ENCODE peak calls at places on chromosomes 13 and 19, in eight cellular contexts. N, P, C, X, U, E, G and S are unnamed samples.

GRCh38 chr13:103022328-103022727 is 43.9 kb downstream of the SLC10A2 start:
- DNase-seq in N (no peak), P (no peak), C (no peak), X (no peak), U (peak), E (no peak), G (no peak), S (no peak)

GRCh38 chr13:28753208-28753892 is 34.6 kb upstream of the SLC46A3 start:
- DNase-seq in N (no peak), P (no peak), C (peak), X (no peak), U (peak), E (no peak), G (no peak), S (peak)

GRCh38 chr13:25200783-25201182 is 28.7 kb upstream of the AMER2 start:
- DNase-seq in N (no peak), P (no peak), C (no peak), X (no peak), U (no peak), E (no peak), G (no peak), S (peak)

GRCh38 chr13:40190656-40191100 is 475.8 kb downstream of the FOXO1 start:
- DNase-seq in N (peak), P (peak), C (no peak), X (peak), U (peak), E (peak), G (peak), S (no peak)

GRCh38 chr19:50003810-50004419 is 21.3 kb downstream of the VRK3 start:
- DNase-seq in N (peak), P (peak), C (peak), X (peak), U (no peak), E (peak), G (peak), S (no peak)

GRCh38 chr19:6423499-6424189 is 967 bp downstream of the KHSRP start:
- DNase-seq in N (peak), P (peak), C (no peak), X (peak), U (peak), E (peak), G (peak), S (peak)

GRCh38 chr13:100604909-100605308 is 16.3 kb upstream of the GGACT start:
- DNase-seq in N (no peak), P (no peak), C (no peak), X (no peak), U (no peak), E (no peak), G (no peak), S (no peak)

GRCh38 chr13:106029901-106030300 is 505.6 kb downstream of the EFNB2 start:
- DNase-seq in N (no peak), P (no peak), C (no peak), X (no peak), U (peak), E (no peak), G (no peak), S (no peak)

GRCh38 chr13:114128624-114129522 is 3.5 kb downstream of the RASA3 start:
- DNase-seq in N (peak), P (peak), C (peak), X (peak), U (no peak), E (no peak), G (peak), S (peak)

GRCh38 chr13:47233734-47234133 is 336.9 kb upstream of the HTR2A start:
- DNase-seq in N (no peak), P (no peak), C (no peak), X (no peak), U (no peak), E (no peak), G (no peak), S (no peak)

GRCh38 chr13:24899601-24900000 is 135.6 kb downstream of the RNF17 start:
- DNase-seq in N (no peak), P (no peak), C (no peak), X (no peak), U (no peak), E (no peak), G (no peak), S (no peak)

GRCh38 chr13:27797228-27797624 is 4.9 kb downstream of the GSX1 start:
- DNase-seq in N (no peak), P (no peak), C (no peak), X (peak), U (no peak), E (no peak), G (no peak), S (no peak)

GRCh38 chr13:106440846-106441245 is 94.6 kb downstream of the EFNB2 start:
- DNase-seq in N (no peak), P (no peak), C (no peak), X (no peak), U (no peak), E (no peak), G (no peak), S (no peak)

GRCh38 chr19:6393074-6393981 is at the start of gene GTF2F1:
- DNase-seq in N (peak), P (peak), C (peak), X (peak), U (peak), E (peak), G (peak), S (peak)

GRCh38 chr19:15264061-15264932 is 32.0 kb upstream of the EPHX3 start:
- DNase-seq in N (peak), P (peak), C (peak), X (peak), U (peak), E (peak), G (peak), S (peak)

GRCh38 chr19:41697198-41697855 is 9.3 kb upstream of the CEACAM7 start:
- DNase-seq in N (no peak), P (no peak), C (no peak), X (peak), U (no peak), E (no peak), G (no peak), S (no peak)

GRCh38 chr19:34171539-34171876 is 796 bp upstream of the LSM14A start:
- DNase-seq in N (peak), P (no peak), C (peak), X (peak), U (no peak), E (no peak), G (peak), S (no peak)

GRCh38 chr19:13334801-13335481 is 171.3 kb downstream of the CACNA1A start:
- DNase-seq in N (peak), P (no peak), C (no peak), X (no peak), U (no peak), E (no peak), G (no peak), S (peak)

GRCh38 chr19:18292810-18293641 is 11.6 kb upstream of the JUND start:
- DNase-seq in N (peak), P (peak), C (no peak), X (peak), U (no peak), E (peak), G (peak), S (peak)

GRCh38 chr19:47406711-47407416 is 12.5 kb downstream of the MEIS3 start:
- DNase-seq in N (no peak), P (no peak), C (no peak), X (no peak), U (no peak), E (no peak), G (no peak), S (peak)

GRCh38 chr13:30607908-30608307 is 9.8 kb upstream of the USPL1 start:
- DNase-seq in N (peak), P (no peak), C (no peak), X (peak), U (no peak), E (no peak), G (peak), S (no peak)

GRCh38 chr19:29724102-29724641 is 9.1 kb upstream of the C19orf12 start:
- DNase-seq in N (peak), P (no peak), C (no peak), X (peak), U (no peak), E (no peak), G (peak), S (no peak)

GRCh38 chr13:75405976-75406703 is 75.8 kb downstream of the TBC1D4 start:
- DNase-seq in N (no peak), P (no peak), C (no peak), X (no peak), U (no peak), E (no peak), G (no peak), S (no peak)

GRCh38 chr19:15427991-15428471 is 9.2 kb upstream of the AKAP8L start:
- DNase-seq in N (no peak), P (no peak), C (no peak), X (no peak), U (no peak), E (no peak), G (no peak), S (no peak)

GRCh38 chr19:1239796-1240737 is 1.5 kb upstream of the ATP5F1D start:
- DNase-seq in N (peak), P (peak), C (peak), X (peak), U (peak), E (peak), G (peak), S (peak)

GRCh38 chr19:45102481-45102880 is 9.5 kb downstream of the PPP1R37 start:
- DNase-seq in N (no peak), P (no peak), C (no peak), X (no peak), U (no peak), E (no peak), G (no peak), S (no peak)

GRCh38 chr19:2089001-2089711 is 7.0 kb downstream of the MOB3A start:
- DNase-seq in N (peak), P (no peak), C (no peak), X (no peak), U (no peak), E (no peak), G (no peak), S (no peak)

GRCh38 chr19:28393574-28394336 is 819.2 kb downstream of the UQCRFS1 start:
- DNase-seq in N (peak), P (no peak), C (no peak), X (no peak), U (no peak), E (no peak), G (no peak), S (no peak)

GRCh38 chr13:24671367-24672117 is 8.7 kb upstream of the ATP12A start:
- DNase-seq in N (no peak), P (peak), C (peak), X (no peak), U (no peak), E (peak), G (no peak), S (peak)

GRCh38 chr13:113650275-113650674 is 7.7 kb downstream of the ATP4B start:
- DNase-seq in N (peak), P (no peak), C (no peak), X (peak), U (no peak), E (no peak), G (no peak), S (no peak)

GRCh38 chr13:24747248-24748151 is 16.5 kb upstream of the RNF17 start:
- DNase-seq in N (peak), P (no peak), C (no peak), X (no peak), U (no peak), E (no peak), G (no peak), S (no peak)

GRCh38 chr19:17450264-17451075 is 2.0 kb upstream of the TMEM221 start:
- DNase-seq in N (peak), P (no peak), C (no peak), X (peak), U (no peak), E (no peak), G (peak), S (peak)

GRCh38 chr19:14497347-14497921 is 1.5 kb upstream of the GIPC1 start:
- DNase-seq in N (no peak), P (no peak), C (no peak), X (no peak), U (no peak), E (no peak), G (no peak), S (no peak)

GRCh38 chr19:611506-611869 is 21.8 kb downstream of the HCN2 start:
- DNase-seq in N (peak), P (no peak), C (peak), X (peak), U (no peak), E (no peak), G (peak), S (no peak)

GRCh38 chr13:66312312-66313087 is 917.6 kb downstream of the PCDH9 start:
- DNase-seq in N (no peak), P (no peak), C (peak), X (no peak), U (peak), E (no peak), G (no peak), S (no peak)